ENCODE peak calls at places on chromosomes 4 and X, in six cellular contexts. One of them, this sample, is unnamed.

GRCh38 chrX:40578039-40578438 is 2.7 kb upstream of the ATP6AP2 start:
- DNase-seq in body of pancreas: no peak
- DNase-seq in A549: no peak
- DNase-seq in SK-N-SH: no peak
- DNase-seq in naive thymus-derived CD4-positive, alpha-beta T cell: no peak
- DNase-seq in tibial artery: no peak
- DNase-seq in this sample: no peak

GRCh38 chr4:38665846-38666490 is 2.0 kb downstream of the KLF3 start:
- DNase-seq in A549: no peak
- DNase-seq in naive thymus-derived CD4-positive, alpha-beta T cell: peak; percentile 57
- DNase-seq in tibial artery: no peak
- DNase-seq in body of pancreas: no peak
- DNase-seq in SK-N-SH: no peak
- DNase-seq in this sample: no peak

GRCh38 chr4:84497220-84497834 is 1.8 kb downstream of the NKX6-1 start:
- DNase-seq in tibial artery: no peak
- DNase-seq in naive thymus-derived CD4-positive, alpha-beta T cell: no peak
- DNase-seq in body of pancreas: peak; percentile 37
- DNase-seq in SK-N-SH: peak; percentile 46
- DNase-seq in A549: no peak
- DNase-seq in this sample: no peak

GRCh38 chrX:76148753-76149152 is 24.1 kb upstream of the PBDC1 start:
- DNase-seq in SK-N-SH: no peak
- DNase-seq in A549: no peak
- DNase-seq in naive thymus-derived CD4-positive, alpha-beta T cell: peak; percentile 63
- DNase-seq in tibial artery: no peak
- DNase-seq in body of pancreas: peak; percentile 34
- DNase-seq in this sample: peak; percentile 76

GRCh38 chr4:176034498-176034897 is 31.1 kb upstream of the WDR17 start:
- DNase-seq in A549: no peak
- DNase-seq in SK-N-SH: peak; percentile 24
- DNase-seq in body of pancreas: no peak
- DNase-seq in naive thymus-derived CD4-positive, alpha-beta T cell: no peak
- DNase-seq in tibial artery: no peak
- DNase-seq in this sample: no peak

GRCh38 chr4:186622788-186623464 is 67.6 kb upstream of the MTNR1A start:
- DNase-seq in tibial artery: peak; percentile 82
- DNase-seq in SK-N-SH: no peak
- DNase-seq in body of pancreas: no peak
- DNase-seq in naive thymus-derived CD4-positive, alpha-beta T cell: no peak
- DNase-seq in A549: no peak
- DNase-seq in this sample: no peak

GRCh38 chr4:40299704-40300336 is 35.3 kb upstream of the CHRNA9 start:
- DNase-seq in naive thymus-derived CD4-positive, alpha-beta T cell: no peak
- DNase-seq in body of pancreas: no peak
- DNase-seq in SK-N-SH: no peak
- DNase-seq in tibial artery: no peak
- DNase-seq in A549: no peak
- DNase-seq in this sample: no peak

GRCh38 chr4:75654905-75655304 is 18.3 kb downstream of the G3BP2 start:
- DNase-seq in body of pancreas: no peak
- DNase-seq in naive thymus-derived CD4-positive, alpha-beta T cell: peak; percentile 47
- DNase-seq in tibial artery: no peak
- DNase-seq in A549: no peak
- DNase-seq in SK-N-SH: no peak
- DNase-seq in this sample: peak; percentile 34

GRCh38 chr4:165364452-165365080 is 14.2 kb upstream of the CPE start:
- DNase-seq in A549: no peak
- DNase-seq in tibial artery: no peak
- DNase-seq in naive thymus-derived CD4-positive, alpha-beta T cell: no peak
- DNase-seq in SK-N-SH: no peak
- DNase-seq in body of pancreas: no peak
- DNase-seq in this sample: no peak

GRCh38 chrX:153351981-153352380 is 18.0 kb downstream of the ZNF275 start:
- DNase-seq in tibial artery: no peak
- DNase-seq in SK-N-SH: no peak
- DNase-seq in naive thymus-derived CD4-positive, alpha-beta T cell: no peak
- DNase-seq in body of pancreas: no peak
- DNase-seq in A549: no peak
- DNase-seq in this sample: no peak

GRCh38 chr4:122450847-122451246 is 5.7 kb downstream of the IL2 start:
- DNase-seq in tibial artery: no peak
- DNase-seq in A549: peak; percentile 0
- DNase-seq in SK-N-SH: no peak
- DNase-seq in naive thymus-derived CD4-positive, alpha-beta T cell: no peak
- DNase-seq in body of pancreas: no peak
- DNase-seq in this sample: no peak

GRCh38 chrX:119343856-119344255 is 55.3 kb upstream of the SLC25A43 start:
- DNase-seq in body of pancreas: no peak
- DNase-seq in tibial artery: no peak
- DNase-seq in SK-N-SH: no peak
- DNase-seq in naive thymus-derived CD4-positive, alpha-beta T cell: no peak
- DNase-seq in A549: no peak
- DNase-seq in this sample: no peak

GRCh38 chr4:143443728-143444127 is 69.8 kb upstream of the SMARCA5 start:
- DNase-seq in body of pancreas: no peak
- DNase-seq in tibial artery: no peak
- DNase-seq in SK-N-SH: no peak
- DNase-seq in A549: no peak
- DNase-seq in naive thymus-derived CD4-positive, alpha-beta T cell: no peak
- DNase-seq in this sample: no peak

GRCh38 chr4:103046416-103047290 is 27.1 kb upstream of the SLC9B1 start:
- DNase-seq in A549: peak; percentile 21
- DNase-seq in SK-N-SH: peak; percentile 34
- DNase-seq in naive thymus-derived CD4-positive, alpha-beta T cell: peak; percentile 18
- DNase-seq in tibial artery: no peak
- DNase-seq in body of pancreas: peak; percentile 39
- DNase-seq in this sample: no peak

GRCh38 chrX:150028692-150029091 is 90.4 kb upstream of the EOLA2 start:
- DNase-seq in A549: no peak
- DNase-seq in naive thymus-derived CD4-positive, alpha-beta T cell: no peak
- DNase-seq in SK-N-SH: no peak
- DNase-seq in body of pancreas: no peak
- DNase-seq in tibial artery: no peak
- DNase-seq in this sample: no peak

GRCh38 chrX:33336783-33337182 is 125.4 kb upstream of the DMD start:
- DNase-seq in SK-N-SH: no peak
- DNase-seq in A549: no peak
- DNase-seq in naive thymus-derived CD4-positive, alpha-beta T cell: no peak
- DNase-seq in body of pancreas: peak; percentile 48
- DNase-seq in tibial artery: no peak
- DNase-seq in this sample: no peak

GRCh38 chr4:156642161-156642560 is 329.4 kb downstream of the PDGFC start:
- DNase-seq in naive thymus-derived CD4-positive, alpha-beta T cell: no peak
- DNase-seq in SK-N-SH: no peak
- DNase-seq in tibial artery: no peak
- DNase-seq in A549: no peak
- DNase-seq in body of pancreas: no peak
- DNase-seq in this sample: no peak

GRCh38 chr4:64520393-64520792 is 111.1 kb upstream of the TECRL start:
- DNase-seq in naive thymus-derived CD4-positive, alpha-beta T cell: no peak
- DNase-seq in A549: no peak
- DNase-seq in body of pancreas: no peak
- DNase-seq in tibial artery: no peak
- DNase-seq in SK-N-SH: no peak
- DNase-seq in this sample: no peak

GRCh38 chr4:2141762-2142520 is 82.8 kb downstream of the NAT8L start:
- DNase-seq in tibial artery: no peak
- DNase-seq in SK-N-SH: no peak
- DNase-seq in body of pancreas: no peak
- DNase-seq in A549: no peak
- DNase-seq in naive thymus-derived CD4-positive, alpha-beta T cell: no peak
- DNase-seq in this sample: no peak

GRCh38 chr4:74794341-74794801 is at the start of gene BTC:
- DNase-seq in tibial artery: peak; percentile 74
- DNase-seq in A549: peak; percentile 64
- DNase-seq in naive thymus-derived CD4-positive, alpha-beta T cell: no peak
- DNase-seq in body of pancreas: peak; percentile 89
- DNase-seq in SK-N-SH: peak; percentile 19
- DNase-seq in this sample: no peak

GRCh38 chr4:80036949-80037348 is 36.1 kb downstream of the ANTXR2 start:
- DNase-seq in naive thymus-derived CD4-positive, alpha-beta T cell: no peak
- DNase-seq in tibial artery: no peak
- DNase-seq in A549: no peak
- DNase-seq in body of pancreas: no peak
- DNase-seq in SK-N-SH: no peak
- DNase-seq in this sample: peak; percentile 14

GRCh38 chr4:145881991-145882390 is 56.6 kb downstream of the ZNF827 start:
- DNase-seq in body of pancreas: peak; percentile 89
- DNase-seq in tibial artery: no peak
- DNase-seq in A549: no peak
- DNase-seq in SK-N-SH: no peak
- DNase-seq in naive thymus-derived CD4-positive, alpha-beta T cell: no peak
- DNase-seq in this sample: no peak

GRCh38 chr4:186669159-186669720 is 54.4 kb downstream of the FAT1 start:
- DNase-seq in tibial artery: peak; percentile 87
- DNase-seq in A549: no peak
- DNase-seq in naive thymus-derived CD4-positive, alpha-beta T cell: no peak
- DNase-seq in body of pancreas: peak; percentile 17
- DNase-seq in SK-N-SH: peak; percentile 36
- DNase-seq in this sample: no peak

GRCh38 chrX:103414561-103414960 is 38.2 kb downstream of the BEX3 start:
- DNase-seq in body of pancreas: no peak
- DNase-seq in naive thymus-derived CD4-positive, alpha-beta T cell: no peak
- DNase-seq in A549: no peak
- DNase-seq in SK-N-SH: no peak
- DNase-seq in tibial artery: no peak
- DNase-seq in this sample: no peak

GRCh38 chr4:8090312-8090711 is 68.3 kb downstream of the ABLIM2 start:
- DNase-seq in tibial artery: no peak
- DNase-seq in naive thymus-derived CD4-positive, alpha-beta T cell: no peak
- DNase-seq in A549: no peak
- DNase-seq in body of pancreas: no peak
- DNase-seq in SK-N-SH: no peak
- DNase-seq in this sample: no peak

GRCh38 chr4:114879916-114880315 is 233.5 kb downstream of the NDST4 start:
- DNase-seq in body of pancreas: no peak
- DNase-seq in naive thymus-derived CD4-positive, alpha-beta T cell: no peak
- DNase-seq in tibial artery: no peak
- DNase-seq in SK-N-SH: no peak
- DNase-seq in A549: no peak
- DNase-seq in this sample: no peak

GRCh38 chrX:119755981-119756533 is 2.3 kb upstream of the SOWAHD start:
- DNase-seq in naive thymus-derived CD4-positive, alpha-beta T cell: peak; percentile 66
- DNase-seq in body of pancreas: no peak
- DNase-seq in A549: no peak
- DNase-seq in SK-N-SH: no peak
- DNase-seq in tibial artery: no peak
- DNase-seq in this sample: peak; percentile 72

GRCh38 chrX:70454441-70455365 is 10.1 kb downstream of the DLG3 start:
- DNase-seq in body of pancreas: peak; percentile 95
- DNase-seq in SK-N-SH: peak; percentile 88
- DNase-seq in naive thymus-derived CD4-positive, alpha-beta T cell: peak; percentile 39
- DNase-seq in A549: peak; percentile 57
- DNase-seq in tibial artery: peak; percentile 78
- DNase-seq in this sample: peak; percentile 71

GRCh38 chr4:71268156-71268555 is 70.7 kb upstream of the SLC4A4 start:
- DNase-seq in body of pancreas: no peak
- DNase-seq in tibial artery: no peak
- DNase-seq in A549: no peak
- DNase-seq in naive thymus-derived CD4-positive, alpha-beta T cell: no peak
- DNase-seq in SK-N-SH: no peak
- DNase-seq in this sample: no peak

GRCh38 chrX:148878371-148878770 is 378.0 kb downstream of the AFF2 start:
- DNase-seq in SK-N-SH: no peak
- DNase-seq in naive thymus-derived CD4-positive, alpha-beta T cell: no peak
- DNase-seq in body of pancreas: no peak
- DNase-seq in tibial artery: no peak
- DNase-seq in A549: no peak
- DNase-seq in this sample: no peak

GRCh38 chrX:22922961-22923360 is 76.8 kb upstream of the DDX53 start:
- DNase-seq in SK-N-SH: no peak
- DNase-seq in naive thymus-derived CD4-positive, alpha-beta T cell: no peak
- DNase-seq in A549: no peak
- DNase-seq in body of pancreas: no peak
- DNase-seq in tibial artery: no peak
- DNase-seq in this sample: no peak

GRCh38 chr4:183175631-183176232 is 76.7 kb downstream of the WWC2 start:
- DNase-seq in A549: no peak
- DNase-seq in naive thymus-derived CD4-positive, alpha-beta T cell: no peak
- DNase-seq in tibial artery: no peak
- DNase-seq in body of pancreas: no peak
- DNase-seq in SK-N-SH: no peak
- DNase-seq in this sample: no peak
- H3K4me1 ChIP-seq in A549: peaks cover 64% of the 10 kb centered on the region
- H3K4me1 ChIP-seq in naive thymus-derived CD4-positive, alpha-beta T cell: no peaks in the 10 kb centered on the region
- H3K4me1 ChIP-seq in tibial artery: peaks cover 49% of the 10 kb centered on the region
- H3K4me1 ChIP-seq in body of pancreas: peaks cover 49% of the 10 kb centered on the region
- H3K4me1 ChIP-seq in SK-N-SH: peaks cover 42% of the 10 kb centered on the region
- H3K4me1 ChIP-seq in this sample: no peaks in the 10 kb centered on the region

GRCh38 chr4:127747883-127748282 is 17.7 kb downstream of the SLC25A31 start:
- DNase-seq in SK-N-SH: no peak
- DNase-seq in A549: no peak
- DNase-seq in body of pancreas: no peak
- DNase-seq in tibial artery: no peak
- DNase-seq in naive thymus-derived CD4-positive, alpha-beta T cell: no peak
- DNase-seq in this sample: no peak
- H3K4me1 ChIP-seq in SK-N-SH: no peaks in the 10 kb centered on the region
- H3K4me1 ChIP-seq in A549: no peaks in the 10 kb centered on the region
- H3K4me1 ChIP-seq in body of pancreas: no peaks in the 10 kb centered on the region
- H3K4me1 ChIP-seq in tibial artery: no peaks in the 10 kb centered on the region
- H3K4me1 ChIP-seq in naive thymus-derived CD4-positive, alpha-beta T cell: no peaks in the 10 kb centered on the region
- H3K4me1 ChIP-seq in this sample: no peaks in the 10 kb centered on the region

GRCh38 chr4:15398732-15399131 is 29.1 kb upstream of the C1QTNF7 start:
- DNase-seq in body of pancreas: no peak
- DNase-seq in tibial artery: no peak
- DNase-seq in SK-N-SH: no peak
- DNase-seq in naive thymus-derived CD4-positive, alpha-beta T cell: no peak
- DNase-seq in A549: no peak
- DNase-seq in this sample: no peak
- H3K4me1 ChIP-seq in body of pancreas: no peaks in the 10 kb centered on the region
- H3K4me1 ChIP-seq in tibial artery: peaks cover 90% of the 10 kb centered on the region
- H3K4me1 ChIP-seq in SK-N-SH: peaks cover 36% of the 10 kb centered on the region
- H3K4me1 ChIP-seq in naive thymus-derived CD4-positive, alpha-beta T cell: peaks cover 34% of the 10 kb centered on the region
- H3K4me1 ChIP-seq in A549: peaks cover 3% of the 10 kb centered on the region
- H3K4me1 ChIP-seq in this sample: peaks cover 46% of the 10 kb centered on the region

GRCh38 chr4:173176010-173176409 is 7.4 kb downstream of the GALNT7 start:
- DNase-seq in body of pancreas: no peak
- DNase-seq in tibial artery: no peak
- DNase-seq in A549: no peak
- DNase-seq in SK-N-SH: no peak
- DNase-seq in naive thymus-derived CD4-positive, alpha-beta T cell: no peak
- DNase-seq in this sample: no peak

GRCh38 chr4:173181769-173182374 is 13.3 kb downstream of the GALNT7 start:
- DNase-seq in naive thymus-derived CD4-positive, alpha-beta T cell: no peak
- DNase-seq in tibial artery: no peak
- DNase-seq in body of pancreas: no peak
- DNase-seq in SK-N-SH: no peak
- DNase-seq in A549: no peak
- DNase-seq in this sample: no peak

GRCh38 chr4:173177232-173177631 is 8.6 kb downstream of the GALNT7 start:
- DNase-seq in SK-N-SH: no peak
- DNase-seq in tibial artery: no peak
- DNase-seq in body of pancreas: no peak
- DNase-seq in naive thymus-derived CD4-positive, alpha-beta T cell: no peak
- DNase-seq in A549: no peak
- DNase-seq in this sample: no peak

GRCh38 chr4:173174184-173175156 is 5.9 kb downstream of the GALNT7 start:
- DNase-seq in naive thymus-derived CD4-positive, alpha-beta T cell: no peak
- DNase-seq in tibial artery: no peak
- DNase-seq in body of pancreas: no peak
- DNase-seq in A549: no peak
- DNase-seq in SK-N-SH: no peak
- DNase-seq in this sample: no peak

GRCh38 chr4:173178144-173178543 is 9.5 kb downstream of the GALNT7 start:
- DNase-seq in naive thymus-derived CD4-positive, alpha-beta T cell: no peak
- DNase-seq in body of pancreas: no peak
- DNase-seq in A549: no peak
- DNase-seq in SK-N-SH: no peak
- DNase-seq in tibial artery: no peak
- DNase-seq in this sample: no peak
- H3K4me1 ChIP-seq in naive thymus-derived CD4-positive, alpha-beta T cell: no peaks in the 10 kb centered on the region
- H3K4me1 ChIP-seq in body of pancreas: peaks cover 30% of the 10 kb centered on the region
- H3K4me1 ChIP-seq in A549: peaks cover 89% of the 10 kb centered on the region
- H3K4me1 ChIP-seq in SK-N-SH: peaks cover 49% of the 10 kb centered on the region
- H3K4me1 ChIP-seq in tibial artery: peaks cover 51% of the 10 kb centered on the region
- H3K4me1 ChIP-seq in this sample: no peaks in the 10 kb centered on the region